ENCODE peak calls at places on chromosome 19, in six cellular contexts. F is left ventricle myocardium inferior, K is A549, Q is AG09309, D is fibroblast of mammary gland, V is adipocyte. I is an unnamed sample.

GRCh38 chr19:31274964-31275319 is 74.3 kb downstream of the TSHZ3 start:
- DNase-seq in K (no peak), D (no peak), Q (no peak), V (no peak), F (no peak), I (no peak)

GRCh38 chr19:10672529-10673150 is 18.5 kb downstream of the ILF3 start:
- DNase-seq in K (no peak), D (peak), V (peak), Q (no peak), F (no peak), I (no peak)

GRCh38 chr19:33814181-33815165 is 17.8 kb downstream of the KCTD15 start:
- DNase-seq in Q (no peak), V (no peak), D (no peak), F (no peak), K (no peak), I (peak)

GRCh38 chr19:41734585-41734984 is 20.7 kb upstream of the CEACAM6 start:
- DNase-seq in D (no peak), Q (no peak), V (no peak), F (no peak), K (no peak), I (no peak)

GRCh38 chr19:49637865-49638350 is 2.0 kb downstream of the RRAS start:
- DNase-seq in D (peak), F (peak), K (peak), V (peak), Q (peak), I (peak)

GRCh38 chr19:33388231-33388816 is 14.8 kb downstream of the CEBPG start:
- DNase-seq in V (no peak), K (no peak), F (peak), D (no peak), Q (no peak), I (peak)

GRCh38 chr19:16587031-16588023 is 15.1 kb upstream of the SLC35E1 start:
- DNase-seq in V (peak), F (no peak), K (no peak), D (peak), Q (no peak), I (peak)

GRCh38 chr19:30228726-30229523 is 143.3 kb upstream of the ZNF536 start:
- DNase-seq in K (peak), F (no peak), D (peak), Q (no peak), V (peak), I (no peak)

GRCh38 chr19:48145596-48146254 is 24.4 kb downstream of the LIG1 start:
- DNase-seq in D (no peak), Q (no peak), K (no peak), V (no peak), F (no peak), I (peak)

GRCh38 chr19:40612831-40613668 is 11.9 kb downstream of the LTBP4 start:
- DNase-seq in K (peak), Q (no peak), D (peak), V (peak), F (no peak), I (peak)

GRCh38 chr19:33298146-33298911 is 4.0 kb downstream of the CEBPA start:
- DNase-seq in Q (no peak), K (no peak), D (no peak), F (no peak), V (no peak), I (peak)

GRCh38 chr19:20182232-20182785 is 15.3 kb downstream of the ZNF486 start:
- DNase-seq in K (no peak), F (no peak), V (no peak), Q (no peak), D (no peak), I (no peak)

GRCh38 chr19:10044390-10044789 is 31.1 kb downstream of the RDH8 start:
- DNase-seq in K (peak), D (no peak), Q (no peak), F (no peak), V (no peak), I (no peak)

GRCh38 chr19:48591021-48591420 is 15.5 kb upstream of the SPACA4 start:
- DNase-seq in D (peak), F (no peak), Q (no peak), V (no peak), K (peak), I (no peak)

GRCh38 chr19:55113570-55114039 is 3.8 kb downstream of the PPP1R12C start:
- DNase-seq in D (peak), V (peak), F (peak), Q (peak), K (peak), I (peak)

GRCh38 chr19:46813570-46814358 is 25.4 kb upstream of the SLC1A5 start:
- DNase-seq in F (peak), D (peak), K (peak), Q (no peak), V (peak), I (peak)

GRCh38 chr19:19026299-19026971 is 6.9 kb downstream of the SUGP2 start:
- DNase-seq in V (no peak), K (peak), Q (no peak), D (peak), F (no peak), I (no peak)

GRCh38 chr19:51710163-51710562 is 13.6 kb downstream of the HAS1 start:
- DNase-seq in D (no peak), F (no peak), V (no peak), Q (no peak), K (no peak), I (no peak)

GRCh38 chr19:10858204-10858828 is 10.1 kb downstream of the C19orf38 start:
- DNase-seq in K (no peak), Q (no peak), D (peak), V (peak), F (no peak), I (no peak)

GRCh38 chr19:57165846-57166245 is 1.4 kb downstream of the DUXA start:
- DNase-seq in F (no peak), K (no peak), Q (no peak), D (no peak), V (no peak), I (no peak)

GRCh38 chr19:46999878-47000277 is 19.8 kb upstream of the NPAS1 start:
- DNase-seq in D (no peak), Q (no peak), F (no peak), K (no peak), V (no peak), I (no peak)

GRCh38 chr19:58228584-58229254 is at the start of gene ZNF544:
- DNase-seq in F (peak), Q (peak), D (peak), V (peak), K (peak), I (peak)

GRCh38 chr19:40758491-40758890 is 7.5 kb downstream of the SNRPA start:
- DNase-seq in V (no peak), F (no peak), D (no peak), Q (no peak), K (no peak), I (no peak)

GRCh38 chr19:2359992-2360875 is at the start of gene TMPRSS9:
- DNase-seq in V (no peak), Q (no peak), D (no peak), F (no peak), K (no peak), I (peak)

GRCh38 chr19:2357279-2358206 is 2.5 kb upstream of the TMPRSS9 start:
- DNase-seq in V (no peak), F (no peak), Q (no peak), D (no peak), K (no peak), I (peak)

GRCh38 chr19:2356036-2356646 is 3.9 kb upstream of the TMPRSS9 start:
- DNase-seq in Q (no peak), V (no peak), D (no peak), F (no peak), K (no peak), I (peak)

GRCh38 chr19:2360876-2361232 is 789 bp downstream of the TMPRSS9 start:
- DNase-seq in K (no peak), V (no peak), Q (no peak), F (no peak), D (no peak), I (no peak)

GRCh38 chr19:2358548-2359173 is 1.4 kb upstream of the TMPRSS9 start:
- DNase-seq in F (no peak), D (no peak), V (no peak), Q (no peak), K (no peak), I (no peak)
- H3K4me3 ChIP-seq in F (no peak), D (no peak), V (no peak), Q (no peak), K (no peak), I (no peak)

DNA sequence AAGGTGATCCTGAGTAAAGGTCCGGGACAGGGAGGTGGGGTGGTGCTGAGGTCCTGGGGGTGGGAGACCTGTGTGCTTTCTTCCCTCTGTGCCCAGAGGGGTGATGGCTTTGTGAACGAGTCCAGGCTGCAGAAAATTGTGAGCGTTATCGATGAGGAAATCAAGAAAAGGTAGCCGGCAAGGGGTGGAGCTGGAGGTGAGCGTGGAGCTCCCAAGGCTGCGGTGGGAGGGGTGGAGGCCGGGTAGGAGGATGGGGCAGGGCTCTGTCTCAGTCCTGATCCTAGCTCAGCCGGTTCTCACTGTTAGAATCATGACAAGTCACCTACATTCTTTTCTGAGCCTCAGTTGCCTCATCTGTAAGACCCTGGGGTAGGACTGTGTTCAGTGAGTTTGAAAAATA is 4.0 kb downstream of the SELENOV start:
- DNase-seq in V (no peak), D (no peak), F (no peak), Q (no peak), K (no peak), I (no peak)
- H3K4me3 ChIP-seq in V (no peak), D (no peak), F (no peak), Q (no peak), K (no peak), I (no peak)

GRCh38 chr19:14441041-14441938 is 8.2 kb downstream of the PKN1 start:
- DNase-seq in K (no peak), D (no peak), F (peak), V (no peak), Q (no peak), I (no peak)

GRCh38 chr19:14437578-14438140 is 4.6 kb downstream of the PKN1 start:
- DNase-seq in F (no peak), V (no peak), D (no peak), K (no peak), Q (no peak), I (no peak)

GRCh38 chr19:14439014-14439413 is 5.9 kb downstream of the PKN1 start:
- DNase-seq in K (no peak), D (no peak), V (no peak), Q (no peak), F (no peak), I (no peak)

GRCh38 chr19:14442904-14443631 is 10.0 kb downstream of the PKN1 start:
- DNase-seq in F (no peak), V (no peak), K (no peak), Q (no peak), D (no peak), I (no peak)

DNA sequence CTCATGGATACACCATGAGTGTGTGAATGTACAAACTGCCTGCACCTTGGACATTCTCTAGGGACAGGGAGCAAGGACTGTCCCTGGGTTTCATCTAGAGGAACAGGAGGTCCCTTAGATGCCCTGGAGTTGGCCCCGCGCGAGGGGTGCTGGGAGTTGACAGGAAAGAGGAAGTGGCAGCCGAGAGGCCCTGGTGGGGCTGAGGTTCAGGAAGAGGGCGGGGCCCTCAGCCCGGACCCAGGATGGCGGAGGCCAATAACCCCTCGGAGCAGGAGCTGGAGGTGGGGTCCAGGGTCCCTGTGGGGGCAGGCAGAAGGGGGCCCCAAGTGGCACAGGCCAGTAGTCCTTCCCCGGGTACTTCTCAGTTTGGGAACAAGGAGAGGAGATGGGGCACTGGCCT is 6.9 kb downstream of the PKN1 start:
- DNase-seq in Q (no peak), K (no peak), V (no peak), D (no peak), F (peak), I (peak)
- H3K4me3 ChIP-seq in Q (no peak), K (no peak), V (no peak), D (no peak), F (peak), I (no peak)

GRCh38 chr19:43782689-43783231 is 2.0 kb upstream of the KCNN4 start:
- DNase-seq in D (no peak), K (peak), F (no peak), V (no peak), Q (no peak), I (no peak)

GRCh38 chr19:43784251-43784980 is 3.6 kb upstream of the KCNN4 start:
- DNase-seq in D (peak), V (peak), F (no peak), Q (peak), K (peak), I (no peak)

GRCh38 chr19:43783636-43784035 is 2.9 kb upstream of the KCNN4 start:
- DNase-seq in Q (no peak), D (no peak), V (no peak), F (no peak), K (no peak), I (no peak)

GRCh38 chr19:43786665-43787064 is 5.9 kb upstream of the KCNN4 start:
- DNase-seq in Q (no peak), K (no peak), F (no peak), V (no peak), D (no peak), I (no peak)

GRCh38 chr19:43784981-43785808 is 4.4 kb upstream of the KCNN4 start:
- DNase-seq in K (peak), D (peak), F (no peak), V (peak), Q (no peak), I (no peak)
- H3K4me3 ChIP-seq in K (peak), D (no peak), F (no peak), V (no peak), Q (no peak), I (no peak)

DNA sequence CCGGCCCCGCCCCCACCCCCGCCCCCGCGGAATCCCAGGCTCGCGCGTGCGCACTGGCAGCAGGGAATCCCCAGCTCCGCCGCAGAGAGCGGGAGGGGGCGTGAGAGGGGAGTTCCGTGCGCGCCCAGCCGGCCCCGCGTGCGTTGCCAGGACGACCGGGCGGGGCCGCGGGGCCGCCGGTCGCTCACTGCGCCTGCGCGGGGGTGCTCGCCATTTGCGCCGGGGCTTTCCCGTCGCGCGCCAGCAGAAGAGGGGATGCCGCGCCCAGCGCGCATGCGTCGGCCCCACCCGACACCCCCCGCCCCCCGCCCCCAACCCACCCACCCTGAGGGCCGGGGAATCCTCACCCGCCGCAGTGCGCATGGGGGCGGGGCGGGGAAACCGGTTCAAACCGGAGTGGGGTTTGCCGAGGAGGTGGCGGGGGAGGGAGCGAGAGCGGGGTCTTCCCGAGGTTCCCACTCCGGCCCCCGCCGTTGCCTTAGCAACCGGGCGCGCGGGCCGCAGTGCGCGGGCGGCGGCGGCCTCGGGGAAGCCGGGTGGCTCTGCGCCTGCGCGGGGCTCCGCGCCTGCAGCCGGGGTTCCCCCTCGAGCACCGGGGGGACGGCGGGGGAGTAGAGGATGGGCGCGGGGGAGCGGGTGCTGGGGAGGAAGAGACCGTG is 15.1 kb downstream of the CCDC124 start:
- DNase-seq in Q (peak), V (peak), D (peak), F (peak), K (peak), I (peak)
- H3K4me3 ChIP-seq in Q (peak), V (peak), D (peak), F (peak), K (peak), I (peak)

DNA sequence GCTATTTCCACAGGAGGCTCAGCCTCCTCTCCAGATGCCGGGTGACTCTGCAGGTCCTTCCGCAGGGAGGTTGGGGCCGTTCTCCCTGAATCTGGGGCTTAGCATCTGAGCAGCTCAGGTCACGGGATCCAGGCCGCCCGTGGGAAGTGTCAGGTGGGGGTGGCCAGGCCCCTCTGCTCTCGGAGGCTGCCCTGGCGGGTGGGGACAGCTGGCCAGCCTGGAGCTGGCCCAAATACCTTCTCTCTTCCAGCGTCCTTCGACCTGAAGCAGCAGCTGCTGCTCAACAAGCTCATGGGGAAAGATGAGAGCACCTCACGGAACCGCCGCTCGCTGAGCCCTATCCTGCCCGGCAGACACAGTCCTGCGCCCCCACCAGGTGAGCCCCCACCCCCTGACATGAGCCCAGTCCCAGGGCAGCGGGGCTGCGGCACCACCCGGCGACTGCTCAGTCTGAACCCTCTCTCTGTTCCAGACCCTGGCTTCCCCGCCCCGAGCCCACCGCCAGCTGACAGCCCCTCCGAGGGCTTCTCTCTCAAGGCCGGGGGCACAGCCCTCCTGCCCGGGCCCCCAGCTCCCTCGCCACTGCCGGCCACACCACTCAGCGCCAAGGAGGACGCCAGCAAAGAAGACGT is 19.1 kb downstream of the PEX11G start:
- DNase-seq in K (no peak), D (no peak), Q (no peak), V (no peak), F (no peak), I (no peak)
- H3K4me3 ChIP-seq in K (no peak), D (no peak), Q (no peak), V (no peak), F (no peak), I (no peak)

DNA sequence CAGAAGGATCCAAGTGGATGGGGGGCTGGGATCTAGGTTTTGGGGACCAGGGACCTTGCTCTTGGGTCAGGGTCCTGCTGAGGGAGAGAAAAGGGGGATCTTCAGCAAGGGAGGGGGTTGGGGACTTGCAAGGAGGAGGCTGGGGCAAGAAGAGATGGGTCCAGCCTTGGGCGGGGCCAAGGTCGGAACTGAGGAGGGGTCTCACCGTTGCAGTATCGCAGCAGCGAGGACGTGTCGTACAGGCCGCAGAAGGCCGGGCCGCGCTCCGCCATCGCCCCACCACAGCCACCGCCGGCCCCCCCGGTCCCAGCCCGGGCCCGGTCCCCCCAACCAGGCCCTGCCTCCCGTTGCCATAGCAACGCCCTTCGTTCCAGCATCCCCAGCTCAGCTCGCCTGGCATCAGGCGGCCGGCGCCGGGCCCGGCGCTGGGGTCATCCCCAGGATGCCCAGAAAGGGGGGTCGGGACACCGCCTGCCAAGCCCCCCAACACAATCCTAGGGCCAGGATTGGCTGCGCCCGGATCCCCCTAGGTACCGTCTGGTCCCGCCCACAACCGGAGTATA is 6.0 kb upstream of the EML2 start:
- DNase-seq in K (no peak), Q (no peak), V (no peak), D (no peak), F (no peak), I (peak)
- H3K4me3 ChIP-seq in K (peak), Q (peak), V (no peak), D (peak), F (peak), I (no peak)

GRCh38 chr19:45216677-45217076 is 28.5 kb downstream of the EXOC3L2 start:
- DNase-seq in Q (no peak), V (peak), F (no peak), D (no peak), K (no peak), I (no peak)

GRCh38 chr19:45218426-45218825 is 26.8 kb downstream of the EXOC3L2 start:
- DNase-seq in F (no peak), D (no peak), V (no peak), K (no peak), Q (no peak), I (no peak)

GRCh38 chr19:45217957-45218334 is 27.3 kb downstream of the EXOC3L2 start:
- DNase-seq in D (no peak), V (no peak), K (no peak), Q (no peak), F (no peak), I (no peak)

GRCh38 chr19:45218887-45219780 is 26.1 kb downstream of the EXOC3L2 start:
- DNase-seq in V (peak), Q (no peak), D (no peak), F (no peak), K (no peak), I (no peak)

DNA sequence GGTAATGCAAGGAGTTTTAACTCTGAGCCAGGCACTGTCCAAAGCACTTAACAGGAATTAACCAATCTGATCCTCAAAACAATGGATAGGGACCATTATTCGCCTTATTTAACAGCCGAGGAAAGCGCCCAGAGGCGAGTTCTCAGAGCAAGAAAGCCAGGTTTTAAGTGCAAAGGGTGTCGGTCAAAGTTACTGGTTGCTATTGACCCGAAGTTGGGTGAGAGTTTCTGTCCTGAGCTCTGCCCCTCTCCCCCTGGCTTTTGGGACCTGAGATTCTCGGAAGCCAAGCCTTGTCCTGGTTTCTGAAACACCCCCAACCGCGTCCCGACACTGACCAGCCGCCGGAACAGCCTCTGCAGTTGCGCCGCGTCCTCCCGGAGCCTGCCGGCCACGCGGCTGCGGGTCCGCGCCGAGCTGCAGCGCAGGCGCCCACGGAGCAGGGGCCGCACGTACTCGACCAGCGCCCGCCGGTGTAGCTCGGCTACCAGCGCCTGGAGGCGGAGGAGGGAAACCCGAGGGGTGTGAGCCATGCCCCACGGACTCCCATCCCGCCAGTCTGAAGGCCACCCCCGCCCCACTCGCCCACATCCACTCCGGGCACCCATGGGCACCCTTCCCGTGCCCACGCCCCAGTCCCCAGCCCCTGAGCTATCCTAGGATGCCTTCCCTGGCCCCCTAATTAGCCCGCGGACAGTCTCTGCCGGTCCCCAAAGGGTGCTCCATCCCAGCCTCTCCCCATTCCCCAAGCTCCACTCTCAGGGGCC is 27.8 kb downstream of the EXOC3L2 start:
- DNase-seq in F (no peak), D (no peak), Q (no peak), V (peak), K (no peak), I (peak)
- H3K4me3 ChIP-seq in F (peak), D (no peak), Q (peak), V (peak), K (no peak), I (no peak)